ENCODE peak calls at places on chromosome 4, in seven cellular contexts. One of them, this sample, is unnamed.

GRCh38 chr4:36337665-36338064 is 56.2 kb downstream of the DTHD1 start:
- DNase-seq in left lung: no peak
- DNase-seq in kidney tubule cell: no peak
- DNase-seq in HTR-8/SVneo: no peak
- DNase-seq in NCI-H1092 treated with DMSO at 0.1 percent for 48 hours: no peak
- DNase-seq in H54: no peak
- DNase-seq in GM03348: no peak
- DNase-seq in this sample: no peak

GRCh38 chr4:8403173-8403753 is 37.3 kb downstream of the ACOX3 start:
- DNase-seq in left lung: peak
- DNase-seq in HTR-8/SVneo: peak
- DNase-seq in GM03348: peak
- DNase-seq in NCI-H1092 treated with DMSO at 0.1 percent for 48 hours: peak
- DNase-seq in H54: peak
- DNase-seq in kidney tubule cell: peak
- DNase-seq in this sample: peak

GRCh38 chr4:71944956-71945355 is 86.8 kb upstream of the NPFFR2 start:
- DNase-seq in kidney tubule cell: no peak
- DNase-seq in H54: no peak
- DNase-seq in HTR-8/SVneo: no peak
- DNase-seq in NCI-H1092 treated with DMSO at 0.1 percent for 48 hours: no peak
- DNase-seq in GM03348: no peak
- DNase-seq in left lung: no peak
- DNase-seq in this sample: no peak

GRCh38 chr4:142088906-142089305 is 452.5 kb downstream of the IL15 start:
- DNase-seq in GM03348: peak
- DNase-seq in kidney tubule cell: no peak
- DNase-seq in HTR-8/SVneo: peak
- DNase-seq in H54: no peak
- DNase-seq in NCI-H1092 treated with DMSO at 0.1 percent for 48 hours: no peak
- DNase-seq in left lung: no peak
- DNase-seq in this sample: no peak

GRCh38 chr4:7553280-7553679 is 118.5 kb upstream of the PSAPL1 start:
- DNase-seq in HTR-8/SVneo: no peak
- DNase-seq in GM03348: no peak
- DNase-seq in H54: no peak
- DNase-seq in kidney tubule cell: no peak
- DNase-seq in NCI-H1092 treated with DMSO at 0.1 percent for 48 hours: no peak
- DNase-seq in left lung: no peak
- DNase-seq in this sample: no peak

GRCh38 chr4:169628579-169628978 is 8.2 kb downstream of the CLCN3 start:
- DNase-seq in left lung: no peak
- DNase-seq in NCI-H1092 treated with DMSO at 0.1 percent for 48 hours: no peak
- DNase-seq in GM03348: no peak
- DNase-seq in H54: no peak
- DNase-seq in HTR-8/SVneo: no peak
- DNase-seq in kidney tubule cell: no peak
- DNase-seq in this sample: no peak

GRCh38 chr4:100657187-100657586 is 139.4 kb upstream of the EMCN start:
- DNase-seq in NCI-H1092 treated with DMSO at 0.1 percent for 48 hours: no peak
- DNase-seq in left lung: no peak
- DNase-seq in H54: no peak
- DNase-seq in kidney tubule cell: no peak
- DNase-seq in HTR-8/SVneo: no peak
- DNase-seq in GM03348: no peak
- DNase-seq in this sample: no peak

GRCh38 chr4:8473198-8473919 is 32.8 kb downstream of the TRMT44 start:
- DNase-seq in left lung: no peak
- DNase-seq in H54: no peak
- DNase-seq in HTR-8/SVneo: no peak
- DNase-seq in NCI-H1092 treated with DMSO at 0.1 percent for 48 hours: no peak
- DNase-seq in GM03348: no peak
- DNase-seq in kidney tubule cell: no peak
- DNase-seq in this sample: no peak

GRCh38 chr4:147831452-147832192 is 99.7 kb downstream of the ARHGAP10 start:
- DNase-seq in GM03348: peak
- DNase-seq in HTR-8/SVneo: peak
- DNase-seq in NCI-H1092 treated with DMSO at 0.1 percent for 48 hours: no peak
- DNase-seq in kidney tubule cell: peak
- DNase-seq in left lung: no peak
- DNase-seq in H54: peak
- DNase-seq in this sample: no peak

GRCh38 chr4:169428376-169428775 is 157.6 kb upstream of the SH3RF1 start:
- DNase-seq in left lung: no peak
- DNase-seq in HTR-8/SVneo: no peak
- DNase-seq in NCI-H1092 treated with DMSO at 0.1 percent for 48 hours: no peak
- DNase-seq in GM03348: no peak
- DNase-seq in H54: no peak
- DNase-seq in kidney tubule cell: no peak
- DNase-seq in this sample: no peak

GRCh38 chr4:106160560-106160959 is 155.4 kb downstream of the TBCK start:
- DNase-seq in NCI-H1092 treated with DMSO at 0.1 percent for 48 hours: no peak
- DNase-seq in H54: no peak
- DNase-seq in GM03348: no peak
- DNase-seq in HTR-8/SVneo: no peak
- DNase-seq in kidney tubule cell: no peak
- DNase-seq in left lung: no peak
- DNase-seq in this sample: no peak

GRCh38 chr4:23857353-23857752 is 32.5 kb downstream of the PPARGC1A start:
- DNase-seq in H54: no peak
- DNase-seq in kidney tubule cell: no peak
- DNase-seq in HTR-8/SVneo: peak
- DNase-seq in GM03348: no peak
- DNase-seq in left lung: no peak
- DNase-seq in NCI-H1092 treated with DMSO at 0.1 percent for 48 hours: no peak
- DNase-seq in this sample: no peak

GRCh38 chr4:82773049-82773448 is 25.5 kb downstream of the SCD5 start:
- DNase-seq in left lung: no peak
- DNase-seq in HTR-8/SVneo: no peak
- DNase-seq in NCI-H1092 treated with DMSO at 0.1 percent for 48 hours: no peak
- DNase-seq in GM03348: no peak
- DNase-seq in H54: no peak
- DNase-seq in kidney tubule cell: no peak
- DNase-seq in this sample: no peak